ENCODE peak calls at places on chromosomes 13 and 19, in five cellular contexts. One of them, this sample, is unnamed.

GRCh38 chr13:99542788-99543406 is 41.6 kb downstream of the TM9SF2 start:
- DNase-seq in neuronal stem cell: no peak
- DNase-seq in H9: no peak
- DNase-seq in trophoblast cell: no peak
- DNase-seq in IMR-90: no peak
- DNase-seq in this sample: no peak

GRCh38 chr13:34748078-34748477 is 194.0 kb upstream of the NBEA start:
- DNase-seq in neuronal stem cell: no peak
- DNase-seq in H9: no peak
- DNase-seq in trophoblast cell: no peak
- DNase-seq in IMR-90: no peak
- DNase-seq in this sample: no peak

GRCh38 chr13:105929486-105929885 is 606.0 kb downstream of the EFNB2 start:
- DNase-seq in neuronal stem cell: no peak
- DNase-seq in H9: no peak
- DNase-seq in trophoblast cell: no peak
- DNase-seq in IMR-90: no peak
- DNase-seq in this sample: no peak

GRCh38 chr13:37602743-37603381 is 4.3 kb upstream of the POSTN start:
- DNase-seq in neuronal stem cell: no peak
- DNase-seq in H9: no peak
- DNase-seq in trophoblast cell: no peak
- DNase-seq in IMR-90: peak; percentile 47
- DNase-seq in this sample: no peak

GRCh38 chr13:113628291-113629270 is 29.4 kb downstream of the ATP4B start:
- DNase-seq in neuronal stem cell: no peak
- DNase-seq in H9: no peak
- DNase-seq in trophoblast cell: no peak
- DNase-seq in IMR-90: no peak
- DNase-seq in this sample: no peak

GRCh38 chr19:9757544-9758501 is 10.7 kb downstream of the ZNF846 start:
- DNase-seq in neuronal stem cell: no peak
- DNase-seq in H9: no peak
- DNase-seq in trophoblast cell: peak; percentile 10
- DNase-seq in IMR-90: no peak
- DNase-seq in this sample: no peak

GRCh38 chr13:111064661-111065060 is 50.4 kb upstream of the ARHGEF7 start:
- DNase-seq in neuronal stem cell: no peak
- DNase-seq in H9: no peak
- DNase-seq in trophoblast cell: no peak
- DNase-seq in IMR-90: no peak
- DNase-seq in this sample: no peak

GRCh38 chr13:106377341-106377740 is 158.1 kb downstream of the EFNB2 start:
- DNase-seq in neuronal stem cell: no peak
- DNase-seq in H9: no peak
- DNase-seq in trophoblast cell: no peak
- DNase-seq in IMR-90: no peak
- DNase-seq in this sample: no peak

GRCh38 chr13:62337109-62337880 is 921.6 kb upstream of the PCDH20 start:
- DNase-seq in neuronal stem cell: peak; percentile 26
- DNase-seq in H9: peak; percentile 27
- DNase-seq in trophoblast cell: no peak
- DNase-seq in IMR-90: no peak
- DNase-seq in this sample: no peak

GRCh38 chr19:51417107-51417806 is at the start of gene SIGLEC10:
- DNase-seq in neuronal stem cell: no peak
- DNase-seq in H9: peak; percentile 58
- DNase-seq in trophoblast cell: no peak
- DNase-seq in IMR-90: no peak
- DNase-seq in this sample: no peak

GRCh38 chr19:50458396-50459066 is 17.8 kb upstream of the EMC10 start:
- DNase-seq in neuronal stem cell: no peak
- DNase-seq in H9: no peak
- DNase-seq in trophoblast cell: no peak
- DNase-seq in IMR-90: peak; percentile 6
- DNase-seq in this sample: no peak

GRCh38 chr19:38685666-38686529 is 38.4 kb downstream of the ACTN4 start:
- DNase-seq in neuronal stem cell: no peak
- DNase-seq in H9: peak; percentile 56
- DNase-seq in trophoblast cell: no peak
- DNase-seq in IMR-90: peak; percentile 73
- DNase-seq in this sample: no peak

GRCh38 chr19:6886272-6886671 is 1.1 kb upstream of the ADGRE1 start:
- DNase-seq in neuronal stem cell: no peak
- DNase-seq in H9: no peak
- DNase-seq in trophoblast cell: no peak
- DNase-seq in IMR-90: no peak
- DNase-seq in this sample: no peak
- H2AFZ ChIP-seq in neuronal stem cell: no peak overlapping the region
- H2AFZ ChIP-seq in H9: no peak overlapping the region
- H2AFZ ChIP-seq in trophoblast cell: no peak overlapping the region
- H2AFZ ChIP-seq in IMR-90: no peak overlapping the region
- H2AFZ ChIP-seq in this sample: no peak overlapping the region

GRCh38 chr19:45584332-45585157 is at the start of gene OPA3:
- DNase-seq in neuronal stem cell: peak; percentile 99
- DNase-seq in H9: peak; percentile 99
- DNase-seq in trophoblast cell: peak; percentile 100
- DNase-seq in IMR-90: peak; percentile 100
- DNase-seq in this sample: peak; percentile 94
- H3K4ac ChIP-seq in neuronal stem cell: no peak within 1 kb of the TSS
- H3K4ac ChIP-seq in H9: no peak within 1 kb of the TSS
- H3K4ac ChIP-seq in trophoblast cell: peak within 1 kb of the TSS; percentile 10
- H3K4ac ChIP-seq in IMR-90: peak within 1 kb of the TSS; percentile 100
- H3K4ac ChIP-seq in this sample: peak within 1 kb of the TSS; percentile 71

GRCh38 chr19:19463348-19464117 is 51.8 kb downstream of the TSSK6 start:
- DNase-seq in neuronal stem cell: no peak
- DNase-seq in H9: no peak
- DNase-seq in trophoblast cell: no peak
- DNase-seq in IMR-90: peak; percentile 86
- DNase-seq in this sample: no peak
- H2AFZ ChIP-seq in neuronal stem cell: no peak overlapping the region
- H2AFZ ChIP-seq in H9: no peak overlapping the region
- H2AFZ ChIP-seq in trophoblast cell: peak overlapping the region; percentile 38
- H2AFZ ChIP-seq in IMR-90: peak overlapping the region; percentile 64
- H2AFZ ChIP-seq in this sample: no peak overlapping the region

GRCh38 chr19:54121259-54121658 is 5.7 kb downstream of the PRPF31 start:
- DNase-seq in neuronal stem cell: no peak
- DNase-seq in H9: no peak
- DNase-seq in trophoblast cell: no peak
- DNase-seq in IMR-90: no peak
- DNase-seq in this sample: no peak
- H3K4ac ChIP-seq in neuronal stem cell: no peak overlapping the region
- H3K4ac ChIP-seq in H9: no peak overlapping the region
- H3K4ac ChIP-seq in trophoblast cell: no peak overlapping the region
- H3K4ac ChIP-seq in IMR-90: no peak overlapping the region
- H3K4ac ChIP-seq in this sample: no peak overlapping the region

This sample was measured in H1.